ENCODE peak calls at places on chromosome 7, in ten cellular contexts. B, M, P, J, O, D, L, I, F and U are unnamed samples.

GRCh38 chr7:98520356-98520932 is 96.6 kb upstream of the NPTX2 start:
- DNase-seq in B (no peak), M (no peak), P (no peak), J (no peak), O (no peak), D (no peak), L (no peak), I (no peak), F (no peak), U (peak; percentile 35)

GRCh38 chr7:29102554-29103151 is 43.7 kb downstream of the CPVL start:
- DNase-seq in B (peak; percentile 44), M (peak; percentile 16), P (no peak), J (peak; percentile 89), O (peak; percentile 90), D (peak; percentile 67), L (peak; percentile 78), I (peak; percentile 56), F (peak; percentile 55), U (peak; percentile 70)

GRCh38 chr7:39291644-39292411 is 274.4 kb upstream of the YAE1 start:
- DNase-seq in B (no peak), M (no peak), P (no peak), J (no peak), O (no peak), D (no peak), L (no peak), I (no peak), F (no peak), U (no peak)

GRCh38 chr7:2040201-2040892 is 192.4 kb downstream of the MAD1L1 start:
- DNase-seq in B (no peak), M (no peak), P (peak; percentile 41), J (peak; percentile 70), O (no peak), D (no peak), L (no peak), I (no peak), F (no peak), U (peak; percentile 2)

GRCh38 chr7:7696458-7697119 is 21.8 kb downstream of the RPA3 start:
- DNase-seq in B (no peak), M (no peak), P (no peak), J (no peak), O (no peak), D (no peak), L (no peak), I (peak; percentile 29), F (peak; percentile 35), U (no peak)

GRCh38 chr7:81094952-81095351 is 176.1 kb upstream of the SEMA3C start:
- DNase-seq in B (no peak), M (no peak), P (no peak), J (no peak), O (no peak), D (no peak), L (no peak), I (no peak), F (no peak), U (no peak)

GRCh38 chr7:124752310-124752709 is 13.3 kb downstream of the GPR37 start:
- DNase-seq in B (no peak), M (no peak), P (no peak), J (no peak), O (no peak), D (no peak), L (no peak), I (no peak), F (no peak), U (no peak)

GRCh38 chr7:11726251-11727155 is 105.5 kb downstream of the THSD7A start:
- DNase-seq in B (no peak), M (no peak), P (no peak), J (no peak), O (peak; percentile 88), D (no peak), L (peak; percentile 34), I (peak; percentile 1), F (peak; percentile 5), U (peak; percentile 68)

GRCh38 chr7:94513565-94513860 is 3.9 kb downstream of the CASD1 start:
- DNase-seq in B (no peak), M (no peak), P (no peak), J (no peak), O (peak; percentile 6), D (no peak), L (no peak), I (no peak), F (no peak), U (no peak)

GRCh38 chr7:77415822-77416620 is at the start of gene GSAP:
- DNase-seq in B (no peak), M (peak; percentile 53), P (peak; percentile 94), J (peak; percentile 90), O (peak; percentile 33), D (peak; percentile 83), L (peak; percentile 67), I (no peak), F (peak; percentile 63), U (peak; percentile 19)
- TF ChIP-seq CTCF in B (no peak), M (no peak), P (no peak), J (no peak), O (no peak), D (no peak), L (no peak), I (no peak), F (no peak), U (no peak)

DNA sequence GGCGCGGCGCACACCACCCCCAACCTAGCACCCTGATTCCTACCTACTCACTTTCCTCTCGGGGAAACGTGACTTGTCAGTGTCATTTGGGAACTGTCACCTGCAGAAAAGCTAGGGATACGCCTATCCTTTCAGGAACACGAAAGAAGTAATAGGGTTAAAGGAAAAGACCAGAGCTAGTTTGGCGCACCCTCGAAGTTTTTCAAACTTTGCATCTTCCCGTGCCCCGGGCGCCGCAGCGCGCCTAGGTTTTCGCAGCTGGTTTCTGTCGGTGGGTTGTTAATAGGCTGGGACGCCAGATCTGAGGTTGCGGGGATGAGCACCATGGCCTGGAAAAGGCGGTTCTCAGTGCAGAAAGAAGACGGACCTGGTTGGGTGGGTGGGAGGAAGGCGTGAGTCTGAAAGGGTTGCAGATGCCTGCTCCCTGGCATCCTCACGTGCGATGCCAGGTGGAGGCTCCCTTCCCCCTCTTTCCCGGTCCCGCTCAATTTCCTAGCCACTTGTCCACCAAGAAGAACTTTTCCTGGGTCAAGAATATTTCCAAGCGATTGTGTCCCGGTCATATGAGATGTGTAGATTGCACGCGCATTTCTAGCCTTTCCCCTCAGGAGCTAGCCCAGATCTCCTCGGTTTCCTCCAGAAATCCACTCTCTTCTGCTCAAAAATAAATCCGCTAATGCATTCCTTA is 618 bp upstream of the MEOX2 start:
- DNase-seq in B (peak; percentile 23), M (no peak), P (peak; percentile 75), J (peak; percentile 87), O (no peak), D (no peak), L (peak; percentile 19), I (no peak), F (no peak), U (no peak)
- H3K4me3 ChIP-seq in B (peak overlapping the region; percentile 60), M (no peak overlapping the region), P (peak overlapping the region; percentile 31), J (peak overlapping the region; percentile 71), O (peak overlapping the region; percentile 46), D (peak overlapping the region; percentile 41), L (peak overlapping the region; percentile 68), I (peak overlapping the region; percentile 51), F (peak overlapping the region; percentile 19), U (no peak overlapping the region)

GRCh38 chr7:76262683-76263402 is 39.6 kb upstream of the HSPB1 start:
- DNase-seq in B (no peak), M (peak; percentile 18), P (no peak), J (no peak), O (peak; percentile 75), D (peak; percentile 72), L (peak; percentile 49), I (peak; percentile 52), F (peak; percentile 51), U (peak; percentile 87)
- TF ChIP-seq CTCF in B (peak; percentile 48), M (peak; percentile 21), P (peak; percentile 68), J (peak; percentile 27), O (peak; percentile 91), D (peak; percentile 50), L (peak; percentile 66), I (peak; percentile 91), F (peak; percentile 65), U (peak; percentile 96)

GRCh38 chr7:143055754-143056153 is 3.6 kb downstream of the OR6V1 start:
- DNase-seq in B (no peak), M (no peak), P (no peak), J (no peak), O (no peak), D (no peak), L (no peak), I (no peak), F (no peak), U (no peak)
- H3K4me3 ChIP-seq in B (no peak overlapping the region), M (no peak overlapping the region), P (no peak overlapping the region), J (no peak overlapping the region), O (no peak overlapping the region), D (no peak overlapping the region), L (no peak overlapping the region), I (no peak overlapping the region), F (no peak overlapping the region), U (no peak overlapping the region)